ENCODE peak calls at places on chromosome 5, in eight cellular contexts. Y is caudate nucleus; V is NCI-H2081; Q is hippocampal formation; X is hypothalamus; M is left cardiac atrium; F is activated CD4-positive, alpha-beta T cell treated with anti-CD3 and anti-CD28 coated beads for 4 hours; W is AG09309. E is an unnamed sample.

GRCh38 chr5:143401846-143402463 is 1.5 kb downstream of the NR3C1 start:
- DNase-seq in M (no peak), V (no peak), Q (no peak), F (peak), X (no peak), Y (no peak), W (no peak), E (no peak)

GRCh38 chr5:7877851-7878250 is 8.9 kb downstream of the MTRR start:
- DNase-seq in F (no peak), W (no peak), X (no peak), V (no peak), M (no peak), Y (no peak), Q (no peak), E (no peak)

GRCh38 chr5:109105631-109106267 is 304.0 kb downstream of the PJA2 start:
- DNase-seq in M (no peak), W (peak), F (no peak), Y (no peak), Q (no peak), V (no peak), X (no peak), E (peak)

GRCh38 chr5:66848749-66849641 is 252.8 kb downstream of the MAST4 start:
- DNase-seq in V (no peak), X (no peak), Q (no peak), M (no peak), Y (no peak), W (no peak), F (no peak), E (no peak)

GRCh38 chr5:65867509-65868195 is 58.7 kb upstream of the ERBIN start:
- DNase-seq in M (no peak), F (no peak), W (no peak), Q (no peak), V (no peak), Y (no peak), X (no peak), E (peak)

GRCh38 chr5:116612431-116612830 is 37.8 kb upstream of the SEMA6A start:
- DNase-seq in Y (no peak), V (no peak), F (no peak), X (no peak), Q (no peak), W (no peak), M (no peak), E (no peak)

GRCh38 chr5:118761814-118762213 is 226.5 kb downstream of the DTWD2 start:
- DNase-seq in W (no peak), F (no peak), V (no peak), Y (no peak), X (no peak), M (no peak), Q (no peak), E (no peak)

GRCh38 chr5:92242170-92242569 is 859.1 kb upstream of the ARRDC3 start:
- DNase-seq in M (no peak), W (no peak), X (no peak), V (no peak), F (no peak), Q (no peak), Y (no peak), E (no peak)

GRCh38 chr5:147538232-147538631 is 28.4 kb upstream of the DPYSL3 start:
- DNase-seq in X (no peak), W (no peak), Q (no peak), Y (no peak), V (no peak), M (no peak), F (no peak), E (peak)

GRCh38 chr5:66617991-66618768 is 22.0 kb downstream of the MAST4 start:
- DNase-seq in M (no peak), V (no peak), Y (no peak), F (no peak), Q (no peak), X (no peak), W (no peak), E (no peak)

GRCh38 chr5:84696651-84697050 is 312.0 kb upstream of the EDIL3 start:
- DNase-seq in Y (no peak), F (no peak), M (no peak), V (no peak), Q (no peak), X (no peak), W (no peak), E (no peak)

GRCh38 chr5:142176255-142176654 is 67.7 kb downstream of the NDFIP1 start:
- DNase-seq in W (no peak), V (no peak), M (no peak), F (no peak), Y (no peak), X (no peak), Q (no peak), E (no peak)

GRCh38 chr5:137072376-137073174 is 426.6 kb downstream of the SPOCK1 start:
- DNase-seq in M (no peak), F (no peak), Q (no peak), Y (peak), X (no peak), W (peak), V (peak), E (peak)

GRCh38 chr5:134371834-134372340 is 518 bp downstream of the UBE2B start:
- DNase-seq in X (peak), W (no peak), Y (peak), V (peak), F (peak), M (peak), Q (peak), E (peak)

GRCh38 chr5:144369001-144369400 is 198.3 kb downstream of the KCTD16 start:
- DNase-seq in Q (no peak), M (no peak), W (no peak), F (no peak), V (peak), Y (no peak), X (no peak), E (peak)

GRCh38 chr5:96870094-96871021 is 5.9 kb upstream of the ERAP2 start:
- DNase-seq in X (no peak), V (no peak), F (no peak), W (no peak), M (no peak), Y (no peak), Q (no peak), E (no peak)

GRCh38 chr5:74017786-74018211 is 391.8 kb downstream of the ARHGEF28 start:
- DNase-seq in V (peak), F (no peak), X (no peak), Y (peak), Q (peak), M (no peak), W (peak), E (peak)

GRCh38 chr5:80790698-80791097 is 135.9 kb upstream of the DHFR start:
- DNase-seq in V (no peak), F (no peak), Y (no peak), X (no peak), Q (no peak), M (no peak), W (no peak), E (no peak)

GRCh38 chr5:55734658-55735057 is 3.2 kb upstream of the DDX4 start:
- DNase-seq in Y (no peak), M (no peak), V (no peak), F (no peak), X (no peak), Q (no peak), W (no peak), E (no peak)

GRCh38 chr5:151155777-151156731 is 1.5 kb downstream of the ANXA6 start:
- DNase-seq in X (no peak), Q (no peak), F (no peak), M (no peak), V (no peak), Y (peak), W (no peak), E (no peak)

GRCh38 chr5:160469156-160470144 is 47.8 kb downstream of the PTTG1 start:
- DNase-seq in X (no peak), Q (no peak), W (no peak), F (no peak), V (no peak), M (no peak), Y (no peak), E (peak)

GRCh38 chr5:158819840-158820620 is 279.7 kb downstream of the EBF1 start:
- DNase-seq in X (no peak), Y (no peak), Q (no peak), W (peak), F (no peak), V (no peak), M (no peak), E (peak)

GRCh38 chr5:155898284-155898683 is 428.7 kb upstream of the SGCD start:
- DNase-seq in W (no peak), Y (no peak), Q (no peak), X (no peak), F (no peak), M (no peak), V (no peak), E (no peak)

GRCh38 chr5:57550132-57550531 is 67.5 kb upstream of the ACTBL2 start:
- DNase-seq in V (peak), F (no peak), M (no peak), W (no peak), Y (no peak), Q (no peak), X (no peak), E (no peak)

GRCh38 chr5:111498346-111498745 is 14.0 kb downstream of the STARD4 start:
- DNase-seq in V (no peak), M (no peak), W (no peak), F (no peak), Y (no peak), Q (no peak), X (no peak), E (no peak)

GRCh38 chr5:5331838-5332237 is 90.6 kb upstream of the ICE1 start:
- DNase-seq in W (no peak), Q (no peak), F (no peak), X (no peak), Y (no peak), V (no peak), M (no peak), E (no peak)

GRCh38 chr5:159451197-159452052 is 121.1 kb upstream of the IL12B start:
- DNase-seq in V (no peak), X (no peak), Y (no peak), W (peak), M (peak), Q (no peak), F (no peak), E (peak)

GRCh38 chr5:125491986-125492385 is 745.5 kb upstream of the ZNF608 start:
- DNase-seq in W (no peak), V (no peak), M (no peak), F (no peak), Q (no peak), X (no peak), Y (no peak), E (no peak)

GRCh38 chr5:43572357-43572756 is 15.5 kb upstream of the PAIP1 start:
- DNase-seq in V (no peak), F (no peak), Y (no peak), W (no peak), Q (no peak), M (no peak), X (no peak), E (no peak)

GRCh38 chr5:85148701-85149100 is 764.0 kb upstream of the EDIL3 start:
- DNase-seq in X (no peak), M (no peak), V (no peak), W (no peak), Q (no peak), F (no peak), Y (no peak), E (no peak)

GRCh38 chr5:179914032-179914755 is 6.5 kb upstream of the TBC1D9B start:
- DNase-seq in V (no peak), W (peak), Y (no peak), F (no peak), Q (no peak), X (no peak), M (no peak), E (peak)

GRCh38 chr5:149563461-149563860 is 12.2 kb upstream of the CSNK1A1 start:
- DNase-seq in M (no peak), X (no peak), V (no peak), Q (no peak), Y (no peak), W (no peak), F (no peak), E (peak)

GRCh38 chr5:41954286-41954685 is 29.2 kb downstream of the FBXO4 start:
- DNase-seq in F (no peak), Y (no peak), M (no peak), W (no peak), Q (no peak), X (no peak), V (no peak), E (no peak)

GRCh38 chr5:85472749-85473148 is 1088.1 kb upstream of the EDIL3 start:
- DNase-seq in X (no peak), F (no peak), W (no peak), Q (no peak), V (no peak), Y (no peak), M (no peak), E (no peak)

GRCh38 chr5:36273809-36274526 is 27.7 kb downstream of the RANBP3L start:
- DNase-seq in V (no peak), W (no peak), M (no peak), Q (no peak), X (no peak), Y (no peak), F (no peak), E (no peak)

GRCh38 chr5:151081426-151082273 is 816 bp upstream of the TNIP1 start:
- DNase-seq in V (no peak), X (no peak), Y (no peak), M (no peak), Q (no peak), F (no peak), W (no peak), E (peak)

GRCh38 chr5:168104811-168105481 is 186.5 kb upstream of the WWC1 start:
- DNase-seq in Y (no peak), M (no peak), F (no peak), X (no peak), Q (no peak), W (no peak), V (no peak), E (no peak)

E was measured in kidney glomerular epithelial cell.